ENCODE peak calls at places on chromosomes 16 and 17, in six cellular contexts. Y, U, T, A, X and R are unnamed samples.

GRCh38 chr16:4409081-4409932 is 7.1 kb downstream of the CORO7 start:
- DNase-seq in Y (no peak), U (no peak), T (no peak), A (no peak), X (no peak), R (no peak)

GRCh38 chr17:21170829-21171228 is 43.1 kb downstream of the TMEM11 start:
- DNase-seq in Y (no peak), U (no peak), T (no peak), A (no peak), X (no peak), R (no peak)

GRCh38 chr16:78444-79145 is 570 bp downstream of the MPG start:
- DNase-seq in Y (no peak), U (no peak), T (peak; percentile 28), A (no peak), X (no peak), R (no peak)

GRCh38 chr17:66310528-66311148 is 8.2 kb downstream of the PRKCA start:
- DNase-seq in Y (no peak), U (no peak), T (peak; percentile 50), A (no peak), X (no peak), R (no peak)

GRCh38 chr16:79365687-79366086 is 234.8 kb downstream of the MAF start:
- DNase-seq in Y (no peak), U (no peak), T (no peak), A (no peak), X (no peak), R (no peak)

GRCh38 chr17:62008294-62008693 is 56.8 kb downstream of the MED13 start:
- DNase-seq in Y (no peak), U (no peak), T (no peak), A (no peak), X (no peak), R (no peak)

GRCh38 chr16:72072514-72073342 is 9.7 kb downstream of the HPR start:
- DNase-seq in Y (no peak), U (no peak), T (peak; percentile 80), A (no peak), X (peak; percentile 96), R (no peak)

GRCh38 chr17:10316986-10317834 is 55.6 kb downstream of the MYH13 start:
- DNase-seq in Y (no peak), U (peak; percentile 31), T (peak; percentile 40), A (no peak), X (peak; percentile 20), R (peak; percentile 38)

GRCh38 chr17:511833-512251 is 159.2 kb upstream of the RPH3AL start:
- DNase-seq in Y (no peak), U (no peak), T (no peak), A (no peak), X (no peak), R (no peak)

GRCh38 chr17:17783825-17784598 is 52.8 kb downstream of the SREBF1 start:
- DNase-seq in Y (no peak), U (no peak), T (no peak), A (peak; percentile 17), X (no peak), R (no peak)

GRCh38 chr16:17944345-17944744 is 392.2 kb downstream of the NPIPA8 start:
- DNase-seq in Y (no peak), U (no peak), T (no peak), A (no peak), X (no peak), R (peak; percentile 38)

GRCh38 chr17:64767269-64767997 is 105.3 kb upstream of the SMURF2 start:
- DNase-seq in Y (no peak), U (no peak), T (no peak), A (no peak), X (no peak), R (no peak)

GRCh38 chr17:50407921-50408320 is 10.6 kb upstream of the LRRC59 start:
- DNase-seq in Y (no peak), U (no peak), T (no peak), A (no peak), X (no peak), R (no peak)

GRCh38 chr16:85216522-85217375 is 104.5 kb upstream of the CIBAR2 start:
- DNase-seq in Y (no peak), U (no peak), T (peak; percentile 83), A (no peak), X (no peak), R (no peak)

GRCh38 chr17:47189732-47190621 is 882 bp upstream of the CDC27 start:
- DNase-seq in Y (no peak), U (no peak), T (no peak), A (no peak), X (no peak), R (no peak)

GRCh38 chr17:4329838-4330237 is 36.6 kb downstream of the UBE2G1 start:
- DNase-seq in Y (no peak), U (peak; percentile 93), T (no peak), A (no peak), X (no peak), R (no peak)

GRCh38 chr17:52120465-52120864 is 38.0 kb downstream of the CA10 start:
- DNase-seq in Y (no peak), U (no peak), T (no peak), A (no peak), X (no peak), R (no peak)

GRCh38 chr16:55665511-55665910 is 9.7 kb downstream of the SLC6A2 start:
- DNase-seq in Y (no peak), U (no peak), T (no peak), A (no peak), X (no peak), R (no peak)

GRCh38 chr16:14309001-14309886 is 238.1 kb downstream of the MRTFB start:
- DNase-seq in Y (no peak), U (no peak), T (no peak), A (no peak), X (no peak), R (no peak)

GRCh38 chr17:29625037-29625750 is 2.5 kb upstream of the CORO6 start:
- DNase-seq in Y (no peak), U (peak; percentile 43), T (no peak), A (no peak), X (no peak), R (no peak)

GRCh38 chr16:35298460-35299243 is 1839.2 kb downstream of the TP53TG3F start:
- DNase-seq in Y (no peak), U (no peak), T (no peak), A (no peak), X (no peak), R (no peak)

GRCh38 chr17:1882836-1883235 is 53.0 kb downstream of the RPA1 start:
- DNase-seq in Y (no peak), U (no peak), T (peak; percentile 33), A (no peak), X (peak; percentile 33), R (no peak)

GRCh38 chr16:19704321-19705130 is 13.5 kb downstream of the KNOP1 start:
- DNase-seq in Y (no peak), U (no peak), T (no peak), A (no peak), X (no peak), R (no peak)

GRCh38 chr16:23423496-23424049 is 29.4 kb downstream of the COG7 start:
- DNase-seq in Y (no peak), U (peak; percentile 76), T (no peak), A (no peak), X (peak; percentile 21), R (no peak)

GRCh38 chr16:75312875-75313274 is 61.5 kb upstream of the BCAR1 start:
- DNase-seq in Y (no peak), U (no peak), T (no peak), A (no peak), X (no peak), R (peak; percentile 16)

GRCh38 chr17:56834380-56835258 is 668 bp downstream of the DGKE start:
- DNase-seq in Y (peak; percentile 21), U (no peak), T (peak; percentile 80), A (peak; percentile 31), X (peak; percentile 59), R (no peak)

GRCh38 chr16:592518-593306 is 2.8 kb downstream of the RAB40C start:
- DNase-seq in Y (no peak), U (no peak), T (no peak), A (no peak), X (peak; percentile 51), R (no peak)

DNA sequence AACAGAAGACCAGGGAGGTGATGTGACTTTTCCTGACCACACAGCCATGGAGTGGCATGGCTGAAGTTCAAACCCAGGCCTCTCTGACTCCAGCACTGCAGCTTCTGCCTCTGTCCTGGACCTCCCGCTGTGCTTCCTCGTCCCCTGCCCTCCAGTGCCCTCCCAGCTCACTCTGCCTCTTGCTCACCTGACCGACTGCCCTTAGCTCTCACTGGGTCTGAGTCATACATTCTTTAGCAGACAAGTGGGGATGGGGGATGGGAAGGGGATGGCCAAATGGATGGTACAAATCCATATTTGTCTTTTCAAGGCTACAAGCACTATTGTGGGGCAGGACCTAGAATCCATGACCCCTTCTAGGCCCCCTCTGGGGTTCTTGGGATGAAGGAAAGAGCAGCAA is 33.0 kb downstream of the PITPNM3 start:
- DNase-seq in Y (peak; percentile 39), U (peak; percentile 32), T (no peak), A (no peak), X (peak; percentile 69), R (no peak)
- TF ChIP-seq ZNF274 in Y (no peak), U (no peak), T (no peak), A (no peak), X (no peak), R (no peak)

DNA sequence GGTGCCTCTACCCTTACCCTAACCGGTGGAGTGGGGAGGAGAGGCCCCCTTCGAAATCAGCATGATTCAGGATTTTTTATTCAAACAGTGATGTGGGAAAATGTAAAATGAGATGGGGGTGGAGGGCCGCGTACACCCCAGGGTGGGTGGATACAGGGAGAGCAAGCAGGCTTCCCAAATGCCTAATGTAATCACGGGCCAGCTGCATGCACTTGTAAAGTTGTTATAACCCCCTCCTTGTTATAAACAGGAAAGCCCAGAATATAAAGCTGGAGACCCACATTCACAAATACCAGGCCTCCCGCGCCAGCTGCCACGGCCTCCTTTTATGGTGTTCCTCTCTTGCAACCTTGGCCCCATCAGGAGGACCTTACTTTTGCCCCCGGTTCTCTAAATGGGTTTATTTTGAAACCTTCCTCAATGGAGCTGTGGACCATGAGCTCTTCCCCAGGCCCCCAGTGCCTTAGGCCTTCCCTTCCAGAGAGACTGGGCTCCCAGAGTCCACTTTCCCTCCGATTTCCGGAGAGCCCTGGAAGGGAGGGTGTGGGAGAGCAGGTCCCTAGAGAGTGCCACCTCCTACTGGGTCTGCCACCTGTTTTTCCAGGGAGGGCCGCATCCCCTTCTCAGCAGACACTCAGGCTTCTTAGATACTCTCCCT is 906 bp upstream of the FOXL1 start:
- DNase-seq in Y (no peak), U (no peak), T (no peak), A (no peak), X (no peak), R (no peak)
- H3K4me3 ChIP-seq in Y (peak overlapping the region; percentile 41), U (peak overlapping the region; percentile 62), T (no peak overlapping the region), A (no peak overlapping the region), X (no peak overlapping the region), R (no peak overlapping the region)

DNA sequence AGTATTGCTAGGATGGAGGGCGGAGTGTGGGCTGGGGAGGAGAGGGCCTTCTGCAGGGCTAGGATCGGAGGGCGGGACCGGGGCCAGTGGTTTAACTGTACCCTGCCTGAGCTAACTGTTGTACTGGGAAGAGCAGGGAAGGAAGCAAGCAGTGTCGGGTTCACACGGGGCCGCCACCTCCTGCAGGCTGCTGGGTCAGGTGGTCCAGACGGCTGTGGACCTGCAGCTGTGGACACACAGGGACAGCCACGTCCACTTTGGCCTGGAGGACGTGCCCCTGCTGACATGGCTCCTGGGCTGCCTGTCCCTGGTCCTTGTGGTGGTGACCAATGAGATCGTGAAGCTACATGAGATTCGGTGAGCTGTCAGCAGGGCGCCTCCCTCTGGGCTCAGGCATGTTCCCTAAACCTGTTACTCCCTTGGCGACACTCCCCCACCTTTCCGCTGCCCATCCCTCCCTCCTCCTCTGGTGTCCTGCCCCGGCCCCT is 16.6 kb downstream of the CASKIN2 start:
- DNase-seq in Y (no peak), U (no peak), T (peak; percentile 42), A (no peak), X (no peak), R (no peak)
- TF ChIP-seq YY1 in Y (no peak), U (no peak), T (no peak), A (no peak), X (no peak), R (no peak)

GRCh38 chr16:57837305-57838125 is 35.2 kb upstream of the KIFC3 start:
- DNase-seq in Y (no peak), U (no peak), T (no peak), A (no peak), X (no peak), R (no peak)
- TF ChIP-seq ZNF274 in Y (no peak), U (no peak), T (no peak), A (no peak), X (no peak), R (no peak)